ENCODE peak calls at places on chromosomes 13 and 19, in four cellular contexts. N is Calu3, L is psoas muscle, M is neural crest cell. X is an unnamed sample.

GRCh38 chr13:53151692-53152421 is 123.2 kb downstream of the OLFM4 start:
- DNase-seq in M (peak; percentile 64), N (peak; percentile 14), L (no peak), X (no peak)

GRCh38 chr19:16034958-16035560 is 41.2 kb upstream of the TPM4 start:
- DNase-seq in L (no peak), N (no peak), M (no peak), X (no peak)

GRCh38 chr13:75904012-75904411 is 267.9 kb downstream of the LMO7 start:
- DNase-seq in M (no peak), N (no peak), L (no peak), X (no peak)

GRCh38 chr19:8001995-8002849 is 3.2 kb downstream of the ELAVL1 start:
- DNase-seq in L (peak; percentile 91), N (peak; percentile 82), M (peak; percentile 94), X (peak; percentile 77)

GRCh38 chr19:29769997-29770396 is 41.8 kb upstream of the CCNE1 start:
- DNase-seq in L (no peak), M (no peak), N (no peak), X (no peak)

GRCh38 chr13:43953370-43953769 is 73.7 kb downstream of the LACC1 start:
- DNase-seq in M (no peak), N (no peak), L (no peak), X (no peak)

GRCh38 chr19:49581007-49581508 is at the start of gene PRRG2:
- DNase-seq in N (peak; percentile 65), M (no peak), L (no peak), X (no peak)

GRCh38 chr19:31226536-31226935 is 122.7 kb downstream of the TSHZ3 start:
- DNase-seq in M (no peak), L (no peak), N (no peak), X (no peak)

GRCh38 chr13:60267498-60268202 is 103.9 kb upstream of the DIAPH3 start:
- DNase-seq in M (no peak), L (no peak), N (no peak), X (no peak)

GRCh38 chr13:79435549-79435948 is 29.5 kb upstream of the RBM26 start:
- DNase-seq in L (no peak), M (no peak), N (no peak), X (no peak)

GRCh38 chr13:18956473-18957078 is 225.0 kb downstream of the TUBA3C start:
- DNase-seq in M (no peak), N (no peak), L (no peak), X (no peak)

GRCh38 chr19:33686246-33686645 is 64.5 kb downstream of the CHST8 start:
- DNase-seq in N (no peak), L (no peak), M (no peak), X (no peak)

GRCh38 chr13:33003458-33004019 is 12.7 kb upstream of the KL start:
- DNase-seq in N (no peak), M (no peak), L (no peak), X (no peak)

GRCh38 chr19:8487137-8487851 is 15.1 kb downstream of the PRAM1 start:
- DNase-seq in L (no peak), M (no peak), N (no peak), X (no peak)

GRCh38 chr19:55454787-55455243 is 6.6 kb downstream of the ISOC2 start:
- DNase-seq in L (no peak), M (peak; percentile 54), N (peak; percentile 70), X (no peak)

GRCh38 chr13:110616103-110617101 is 1.1 kb downstream of the NAXD start:
- DNase-seq in M (no peak), L (peak; percentile 72), N (peak; percentile 17), X (peak; percentile 53)

GRCh38 chr13:30371649-30372265 is 50.5 kb upstream of the UBE2L5 start:
- DNase-seq in N (peak; percentile 20), L (no peak), M (no peak), X (peak; percentile 68)

GRCh38 chr19:4717191-4717965 is 6.3 kb downstream of the DPP9 start:
- DNase-seq in N (no peak), L (no peak), M (no peak), X (no peak)

GRCh38 chr19:9836021-9836420 is 903 bp downstream of the PIN1 start:
- DNase-seq in N (no peak), M (no peak), L (no peak), X (no peak)

GRCh38 chr19:52963229-52963760 is 614 bp upstream of the ZNF816 start:
- DNase-seq in L (no peak), N (no peak), M (peak; percentile 18), X (peak; percentile 29)

GRCh38 chr13:89902223-89902622 is 1445.3 kb upstream of the MIR17HG start:
- DNase-seq in M (no peak), N (no peak), L (no peak), X (no peak)

GRCh38 chr19:4722671-4723464 is 774 bp downstream of the DPP9 start:
- DNase-seq in M (no peak), L (peak; percentile 78), N (no peak), X (peak; percentile 19)

GRCh38 chr13:38821753-38822551 is 135.1 kb downstream of the FREM2 start:
- DNase-seq in L (no peak), M (peak; percentile 30), N (peak; percentile 1), X (no peak)

GRCh38 chr19:29714371-29714952 is 599 bp downstream of the C19orf12 start:
- DNase-seq in N (no peak), L (no peak), M (no peak), X (no peak)

GRCh38 chr19:45173816-45174215 is 4.2 kb downstream of the TRAPPC6A start:
- DNase-seq in N (no peak), M (no peak), L (no peak), X (no peak)

GRCh38 chr13:73672492-73672891 is 461.7 kb downstream of the KLF12 start:
- DNase-seq in N (no peak), L (no peak), M (no peak), X (no peak)

GRCh38 chr19:30630289-30631034 is 258.3 kb downstream of the ZNF536 start:
- DNase-seq in N (no peak), M (no peak), L (no peak), X (no peak)

GRCh38 chr19:48186541-48186991 is 16.1 kb downstream of the ZSWIM9 start:
- DNase-seq in L (no peak), N (no peak), M (no peak), X (peak; percentile 26)

GRCh38 chr19:8194528-8195275 is 14.5 kb upstream of the CERS4 start:
- DNase-seq in L (peak; percentile 53), N (no peak), M (no peak), X (peak; percentile 44)

GRCh38 chr19:13153627-13154240 is 3.5 kb downstream of the IER2 start:
- DNase-seq in M (no peak), L (peak; percentile 65), N (no peak), X (peak; percentile 49)
- TF ChIP-seq CTCF in M (peak; percentile 3), L (no peak), N (no peak), X (no peak)

GRCh38 chr19:19342086-19343015 is 21.7 kb downstream of the MAU2 start:
- DNase-seq in L (peak; percentile 81), N (peak; percentile 44), M (peak; percentile 75), X (no peak)
- TF ChIP-seq CTCF in L (peak; percentile 81), N (peak; percentile 56), M (peak; percentile 91), X (no peak)

GRCh38 chr19:14089662-14090508 is 666 bp downstream of the SAMD1 start:
- DNase-seq in N (peak; percentile 48), L (peak; percentile 74), M (peak; percentile 51), X (peak; percentile 52)
- TF ChIP-seq CTCF in N (no peak), L (no peak), M (no peak), X (no peak)

GRCh38 chr19:54266133-54266532 is 9.1 kb upstream of the LILRB5 start:
- DNase-seq in L (no peak), N (peak; percentile 93), M (peak; percentile 87), X (peak; percentile 60)
- TF ChIP-seq CTCF in L (peak; percentile 41), N (peak; percentile 75), M (peak; percentile 77), X (no peak)

GRCh38 chr19:35045667-35046300 is 4.3 kb downstream of the HPN start:
- DNase-seq in M (no peak), L (no peak), N (no peak), X (no peak)
- TF ChIP-seq CTCF in M (peak; percentile 38), L (peak; percentile 18), N (peak; percentile 40), X (no peak)

GRCh38 chr13:112889351-112890290 is 79.4 kb upstream of the MCF2L start:
- DNase-seq in M (no peak), L (peak; percentile 42), N (no peak), X (no peak)

GRCh38 chr13:112887557-112887991 is 81.4 kb upstream of the MCF2L start:
- DNase-seq in N (no peak), L (peak; percentile 23), M (no peak), X (no peak)

GRCh38 chr13:112890316-112891131 is 78.5 kb upstream of the MCF2L start:
- DNase-seq in M (no peak), L (peak; percentile 30), N (no peak), X (no peak)

GRCh38 chr13:112887151-112887550 is 81.9 kb upstream of the MCF2L start:
- DNase-seq in N (no peak), M (no peak), L (peak; percentile 8), X (no peak)

DNA sequence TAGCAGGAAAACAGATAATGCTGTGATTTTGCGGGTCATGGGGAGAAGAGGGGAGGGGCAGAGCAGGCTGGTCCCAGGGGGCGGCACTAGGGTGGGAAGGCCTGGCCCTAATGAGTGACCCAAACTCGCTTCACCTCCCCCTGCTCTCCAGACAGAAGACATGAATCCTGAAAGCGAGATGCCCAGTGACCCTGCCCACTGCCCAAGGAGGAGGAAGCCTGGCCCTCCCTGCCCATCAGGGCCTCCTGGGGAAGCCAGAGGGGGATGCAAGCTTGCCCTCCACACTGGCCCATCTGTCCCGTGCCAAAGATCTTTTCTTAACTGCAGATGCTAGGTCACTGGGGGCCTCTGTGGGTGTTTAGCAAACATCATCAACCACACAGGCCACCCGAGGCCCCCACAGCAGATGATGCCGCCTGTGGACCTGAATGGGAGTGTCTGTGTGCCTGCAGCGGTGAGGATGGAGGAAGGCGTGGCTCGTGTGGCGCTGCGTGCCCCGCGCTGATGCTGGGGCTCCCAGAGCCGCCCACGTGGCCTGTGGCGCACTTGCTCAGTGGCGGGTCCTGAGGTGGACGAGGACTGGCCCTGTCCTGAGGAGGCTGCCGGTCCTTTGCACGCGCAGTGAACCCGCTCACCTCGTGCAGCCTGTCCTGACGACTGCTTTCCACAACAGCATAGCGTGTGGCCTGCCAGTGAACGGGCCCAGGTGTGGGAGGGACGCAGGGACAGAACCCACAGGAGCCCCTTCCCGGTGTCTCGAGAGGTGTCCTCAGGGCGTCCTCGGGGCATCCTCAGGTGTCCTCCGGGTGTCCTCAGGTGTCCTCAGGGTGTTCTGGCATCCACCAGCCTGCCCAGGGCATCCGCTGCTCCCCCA is 80.5 kb upstream of the MCF2L start:
- DNase-seq in L (peak; percentile 41), N (no peak), M (no peak), X (no peak)
- TF ChIP-seq CTCF in L (no peak), N (no peak), M (no peak), X (no peak)

GRCh38 chr13:77016888-77017623 is 9.9 kb downstream of the FBXL3 start:
- DNase-seq in M (no peak), N (no peak), L (no peak), X (no peak)
- TF ChIP-seq CTCF in M (no peak), N (no peak), L (no peak), X (no peak)